ENCODE peak calls at places on chromosomes 6 and 20, in five cellular contexts. D, I, M, T and B are unnamed samples.

GRCh38 chr6:43276180-43277082 is 21.6 kb upstream of the SLC22A7 start:
- DNase-seq in D (no peak), I (no peak), M (no peak), T (no peak), B (peak; percentile 79)

GRCh38 chr20:23873370-23874015 is 6.1 kb downstream of the CST5 start:
- DNase-seq in T (no peak), M (no peak), I (no peak), D (no peak), B (no peak)

GRCh38 chr6:166777096-166777630 is 150.1 kb upstream of the RPS6KA2 start:
- DNase-seq in I (no peak), T (no peak), D (no peak), M (no peak), B (no peak)

GRCh38 chr6:28407401-28407800 is 7.9 kb upstream of the ZSCAN12 start:
- DNase-seq in D (no peak), T (no peak), M (no peak), I (no peak), B (no peak)

GRCh38 chr6:139336488-139336887 is 38.0 kb downstream of the CITED2 start:
- DNase-seq in I (no peak), T (no peak), D (no peak), M (no peak), B (peak; percentile 39)

GRCh38 chr6:35357671-35358070 is 15.3 kb downstream of the PPARD start:
- DNase-seq in I (no peak), D (no peak), T (no peak), M (no peak), B (no peak)

GRCh38 chr6:57004292-57004691 is 42.2 kb upstream of the KIAA1586 start:
- DNase-seq in D (no peak), M (no peak), I (no peak), T (no peak), B (no peak)

GRCh38 chr20:61118429-61119224 is 133.4 kb upstream of the CDH4 start:
- DNase-seq in I (no peak), T (no peak), D (no peak), M (no peak), B (no peak)

GRCh38 chr6:16285467-16286150 is 47.2 kb downstream of the GMPR start:
- DNase-seq in M (no peak), I (no peak), T (no peak), D (no peak), B (no peak)

GRCh38 chr20:36717657-36718056 is 28.2 kb downstream of the NDRG3 start:
- DNase-seq in I (no peak), M (peak; percentile 23), D (peak; percentile 59), T (peak; percentile 49), B (peak; percentile 21)

GRCh38 chr6:40894962-40895799 is 143.8 kb downstream of the UNC5CL start:
- DNase-seq in M (peak; percentile 54), I (no peak), D (peak; percentile 69), T (peak; percentile 25), B (peak; percentile 55)